ENCODE peak calls at places on chromosomes 11 and 22, in five cellular contexts. Z, M, S, U and Y are unnamed samples.

GRCh38 chr11:71238285-71238875 is 14.0 kb downstream of the SHANK2 start:
- DNase-seq in S (no peak), Z (no peak), M (no peak), U (no peak), Y (no peak)

GRCh38 chr11:8330896-8331295 is 67.2 kb upstream of the LMO1 start:
- DNase-seq in U (no peak), M (no peak), S (no peak), Z (no peak), Y (no peak)

GRCh38 chr11:78564037-78564888 is 10.4 kb downstream of the NARS2 start:
- DNase-seq in Z (peak), S (peak), U (peak), M (peak), Y (peak)

GRCh38 chr22:40602231-40602630 is 34.3 kb downstream of the MRTFA start:
- DNase-seq in M (no peak), U (no peak), S (no peak), Z (no peak), Y (no peak)

GRCh38 chr11:3837793-3838192 is 3.0 kb downstream of the RHOG start:
- DNase-seq in M (peak), U (no peak), Z (no peak), S (no peak), Y (peak)

GRCh38 chr11:44191322-44192014 is 96.0 kb downstream of the EXT2 start:
- DNase-seq in Z (peak), M (no peak), U (no peak), S (no peak), Y (no peak)

GRCh38 chr11:123020968-123021367 is 39.3 kb upstream of the BSX start:
- DNase-seq in S (no peak), M (peak), U (peak), Z (peak), Y (no peak)

GRCh38 chr22:42553475-42554361 is at the start of gene SERHL2:
- DNase-seq in Z (peak), S (peak), M (peak), U (peak), Y (peak)

GRCh38 chr11:102589047-102589459 is 36.1 kb downstream of the MMP20 start:
- DNase-seq in U (no peak), Z (no peak), M (no peak), S (peak), Y (no peak)

GRCh38 chr22:20571078-20571503 is 63.7 kb downstream of the MED15 start:
- DNase-seq in Z (no peak), U (no peak), M (no peak), S (no peak), Y (no peak)

GRCh38 chr11:103923473-103923931 is 112.9 kb upstream of the DDI1 start:
- DNase-seq in Z (no peak), M (no peak), U (no peak), S (no peak), Y (no peak)

GRCh38 chr22:33684059-33684458 is 236.2 kb downstream of the LARGE1 start:
- DNase-seq in M (no peak), Z (no peak), S (no peak), U (no peak), Y (no peak)

GRCh38 chr11:22957890-22958289 is 97.6 kb upstream of the CCDC179 start:
- DNase-seq in U (no peak), M (no peak), Z (no peak), S (no peak), Y (no peak)

GRCh38 chr11:125368757-125369156 is 127.3 kb downstream of the FEZ1 start:
- DNase-seq in M (no peak), Z (no peak), U (no peak), S (no peak), Y (no peak)
- H3K4me3 ChIP-seq in M (no peak), Z (no peak), U (no peak), S (no peak), Y (no peak)

DNA sequence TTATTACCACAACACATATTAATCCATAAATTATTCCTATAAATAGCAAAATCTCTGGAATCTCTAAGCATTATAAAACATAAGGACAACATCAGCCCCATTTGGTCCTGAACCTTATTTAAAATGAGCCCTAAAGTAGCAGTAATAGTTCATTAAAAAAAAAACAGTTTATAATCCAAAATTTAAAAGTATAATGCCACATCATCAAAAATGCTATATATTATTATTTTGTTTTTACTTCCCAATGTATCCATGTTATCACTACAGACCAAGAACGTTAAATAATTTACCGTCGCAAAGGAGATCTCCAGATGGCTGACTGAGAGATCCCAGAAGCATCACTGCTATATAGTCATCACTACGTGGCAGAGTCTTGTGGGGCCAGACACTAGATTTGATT is 19.6 kb downstream of the GUCY1A2 start:
- DNase-seq in U (no peak), Z (no peak), M (no peak), S (no peak), Y (no peak)
- H3K27ac ChIP-seq in U (no peak), Z (no peak), M (no peak), S (no peak), Y (no peak)

GRCh38 chr11:5592615-5593014 is 3.8 kb upstream of the TRIM6 start:
- DNase-seq in S (no peak), U (no peak), Z (no peak), M (no peak), Y (no peak)

GRCh38 chr11:5593146-5593545 is 3.3 kb upstream of the TRIM6 start:
- DNase-seq in S (no peak), Z (no peak), U (no peak), M (no peak), Y (no peak)

GRCh38 chr11:5600374-5600851 is 4.0 kb downstream of the TRIM6 start:
- DNase-seq in Z (peak), M (peak), S (peak), U (peak), Y (peak)

GRCh38 chr11:5596611-5597201 is at the start of gene TRIM6:
- DNase-seq in M (peak), U (no peak), Z (peak), S (no peak), Y (peak)

GRCh38 chr11:5597953-5598352 is 1.5 kb downstream of the TRIM6 start:
- DNase-seq in S (no peak), U (no peak), Z (peak), M (no peak), Y (no peak)
- H3K4me3 ChIP-seq in S (no peak), U (no peak), Z (no peak), M (no peak), Y (no peak)

DNA sequence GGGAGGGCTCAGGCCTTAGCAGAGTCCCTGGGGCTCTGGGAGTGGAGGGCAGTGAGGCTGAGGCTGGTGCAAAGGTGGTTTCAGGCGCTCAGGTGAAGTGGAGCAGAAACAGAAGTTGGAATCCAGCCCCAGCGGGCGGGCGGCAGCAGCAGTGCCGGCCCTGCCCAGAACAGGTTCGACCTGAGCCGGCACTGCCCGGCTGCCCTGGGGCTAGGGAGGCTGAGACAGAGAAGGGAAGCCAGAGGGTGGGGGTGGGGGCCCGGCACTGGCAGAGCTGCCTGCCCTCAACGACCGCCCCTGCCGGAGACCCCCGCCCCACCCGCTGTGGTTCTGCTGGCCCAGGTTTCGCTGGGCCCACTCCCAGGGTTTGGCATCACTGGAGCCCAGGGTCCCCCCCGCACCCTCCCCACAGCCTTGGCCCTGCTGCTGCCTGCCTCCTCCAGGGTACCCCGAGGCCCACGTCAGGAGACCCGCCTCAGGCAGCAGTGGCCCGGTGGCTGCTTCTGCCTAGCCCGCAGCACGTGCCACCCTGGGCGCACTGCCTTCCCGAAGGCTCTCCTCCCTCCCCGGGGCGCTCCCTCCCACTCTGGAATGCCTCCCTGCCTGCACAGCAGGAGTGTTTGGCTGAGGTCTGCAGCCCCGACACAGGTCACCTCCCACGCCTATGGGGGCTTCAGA is 13.2 kb downstream of the ASCL2 start:
- DNase-seq in U (no peak), S (no peak), Z (no peak), M (peak), Y (peak)
- H3K27ac ChIP-seq in U (no peak), S (no peak), Z (no peak), M (no peak), Y (no peak)

GRCh38 chr11:13487661-13488030 is 8.2 kb downstream of the PTH start:
- DNase-seq in S (no peak), Z (peak), M (no peak), U (peak), Y (peak)
- H3K4me3 ChIP-seq in S (no peak), Z (no peak), M (no peak), U (peak), Y (no peak)

GRCh38 chr11:75655619-75656018 is 13.2 kb downstream of the MAP6 start:
- DNase-seq in M (no peak), S (no peak), U (no peak), Z (no peak), Y (no peak)

GRCh38 chr11:75652936-75653335 is 15.9 kb downstream of the MAP6 start:
- DNase-seq in Z (no peak), S (no peak), M (no peak), U (no peak), Y (no peak)

GRCh38 chr11:75653532-75653931 is 15.3 kb downstream of the MAP6 start:
- DNase-seq in U (no peak), Z (no peak), M (no peak), S (no peak), Y (no peak)

GRCh38 chr11:75656044-75656726 is 12.7 kb downstream of the MAP6 start:
- DNase-seq in Z (no peak), U (no peak), M (no peak), S (no peak), Y (no peak)

DNA sequence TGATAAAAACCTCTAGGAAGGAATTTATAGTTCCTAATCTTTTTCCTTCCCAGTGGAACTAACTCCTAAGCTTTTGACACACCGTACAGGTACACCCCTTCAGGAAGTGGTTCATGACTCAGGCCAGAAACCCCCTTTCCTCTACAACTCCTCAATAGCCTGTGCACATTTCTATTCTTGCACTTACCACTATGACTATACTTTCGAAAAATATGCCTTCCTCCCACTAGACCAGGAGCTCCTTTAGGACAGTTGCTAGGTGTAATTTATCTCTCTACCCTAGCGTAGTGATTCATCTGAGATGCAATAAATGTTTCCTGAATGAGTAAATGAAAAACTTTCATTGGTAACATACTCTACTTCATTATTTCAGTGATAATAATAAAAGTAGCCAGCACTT is 14.5 kb downstream of the MAP6 start:
- DNase-seq in M (no peak), U (no peak), S (peak), Z (no peak), Y (no peak)
- H3K27ac ChIP-seq in M (no peak), U (no peak), S (peak), Z (no peak), Y (no peak)

GRCh38 chr22:36328635-36329216 is 59.0 kb downstream of the MYH9 start:
- DNase-seq in U (no peak), M (peak), Z (no peak), S (peak), Y (no peak)

GRCh38 chr22:36330655-36331305 is 57.0 kb downstream of the MYH9 start:
- DNase-seq in S (no peak), Z (no peak), M (peak), U (no peak), Y (peak)

GRCh38 chr22:36331306-36331911 is 56.4 kb downstream of the MYH9 start:
- DNase-seq in Z (no peak), U (peak), M (peak), S (peak), Y (peak)

GRCh38 chr22:36329217-36330078 is 58.3 kb downstream of the MYH9 start:
- DNase-seq in U (peak), S (no peak), M (peak), Z (peak), Y (peak)

DNA sequence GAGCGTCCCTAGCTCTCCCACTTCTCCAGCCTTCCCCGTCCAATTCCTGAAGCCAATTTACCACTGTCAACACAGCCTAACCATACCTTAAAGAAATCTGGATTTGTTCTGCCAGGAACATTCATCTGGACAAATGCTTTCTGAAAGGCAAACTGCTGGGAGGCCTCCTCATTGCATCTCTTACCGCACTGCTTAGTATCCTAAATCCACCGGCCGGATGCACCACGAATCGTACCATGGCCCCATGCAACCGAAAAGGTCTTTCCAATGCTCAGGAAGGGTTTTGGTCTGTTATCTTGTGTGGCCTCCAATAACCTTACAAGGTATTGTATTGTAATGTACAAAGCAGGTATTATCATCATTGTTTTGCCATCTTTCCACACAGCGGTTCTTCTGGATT is 57.6 kb downstream of the MYH9 start:
- DNase-seq in M (no peak), Z (no peak), S (no peak), U (no peak), Y (no peak)
- H3K4me3 ChIP-seq in M (no peak), Z (no peak), S (peak), U (peak), Y (no peak)

GRCh38 chr11:46050065-46050464 is 71.2 kb downstream of the PHF21A start:
- DNase-seq in Z (peak), M (peak), S (no peak), U (no peak), Y (no peak)
- H3K27ac ChIP-seq in Z (peak), M (no peak), S (no peak), U (no peak), Y (no peak)

GRCh38 chr11:60952742-60953170 is 780 bp upstream of the SLC15A3 start:
- DNase-seq in M (no peak), U (no peak), S (no peak), Z (no peak), Y (no peak)
- H3K4me3 ChIP-seq in M (no peak), U (peak), S (peak), Z (no peak), Y (peak)

GRCh38 chr11:1381793-1382425 is 7.8 kb upstream of the BRSK2 start:
- DNase-seq in S (no peak), U (no peak), M (no peak), Z (no peak), Y (no peak)

GRCh38 chr11:1387521-1387920 is 2.2 kb upstream of the BRSK2 start:
- DNase-seq in S (no peak), Z (no peak), U (no peak), M (no peak), Y (no peak)

GRCh38 chr11:1382831-1383607 is 6.7 kb upstream of the BRSK2 start:
- DNase-seq in U (peak), M (peak), Z (peak), S (peak), Y (peak)

GRCh38 chr11:1384206-1384965 is 5.3 kb upstream of the BRSK2 start:
- DNase-seq in U (no peak), M (no peak), S (peak), Z (no peak), Y (no peak)

DNA sequence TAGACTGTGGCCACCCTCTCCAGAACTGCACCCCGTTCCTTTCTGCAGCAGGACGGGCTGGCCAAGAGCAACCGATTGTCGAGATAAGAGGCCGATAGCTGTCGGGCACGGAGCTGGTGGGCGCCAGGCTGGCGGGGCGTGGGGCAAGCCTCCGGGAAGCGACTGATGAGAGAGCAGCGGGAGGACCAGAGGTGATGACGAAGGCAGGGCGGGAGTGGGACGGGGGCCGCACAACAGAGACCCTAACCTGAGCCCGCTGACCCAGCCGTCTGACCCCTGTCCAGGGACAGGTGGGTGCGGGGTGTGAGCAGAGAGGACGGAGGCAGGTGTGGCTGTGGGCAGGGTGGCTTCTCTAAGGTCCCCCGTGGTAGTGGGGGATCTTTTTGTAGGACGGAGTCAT is 7.3 kb upstream of the BRSK2 start:
- DNase-seq in M (no peak), U (no peak), Z (no peak), S (no peak), Y (no peak)
- H3K27ac ChIP-seq in M (no peak), U (peak), Z (no peak), S (no peak), Y (no peak)